ENCODE peak calls at places on chromosomes 7 and 10, in seven cellular contexts. N, V, A, X, U, Q and G are unnamed samples.

GRCh38 chr10:31942892-31943291 is 14.3 kb upstream of the ARHGAP12 start:
- DNase-seq in N (no peak), V (no peak), A (no peak), X (peak), U (no peak), Q (peak), G (no peak)

GRCh38 chr7:78510580-78511188 is 712.1 kb downstream of the PHTF2 start:
- DNase-seq in N (no peak), V (peak), A (no peak), X (peak), U (no peak), Q (no peak), G (peak)

GRCh38 chr7:99331002-99331401 is 5.3 kb downstream of the ARPC1A start:
- DNase-seq in N (no peak), V (no peak), A (no peak), X (no peak), U (no peak), Q (no peak), G (no peak)

GRCh38 chr10:127485153-127485857 is 63.8 kb upstream of the NPS start:
- DNase-seq in N (no peak), V (no peak), A (no peak), X (peak), U (no peak), Q (no peak), G (no peak)

GRCh38 chr10:72173635-72174296 is 42.0 kb upstream of the ANAPC16 start:
- DNase-seq in N (no peak), V (no peak), A (no peak), X (peak), U (no peak), Q (no peak), G (peak)

GRCh38 chr7:47552631-47553030 is 29.3 kb downstream of the TNS3 start:
- DNase-seq in N (no peak), V (no peak), A (peak), X (no peak), U (no peak), Q (no peak), G (peak)

GRCh38 chr7:16918288-16918895 is 36.6 kb upstream of the AGR3 start:
- DNase-seq in N (no peak), V (no peak), A (no peak), X (peak), U (no peak), Q (peak), G (peak)

GRCh38 chr7:117319211-117319610 is 3.6 kb downstream of the WNT2 start:
- DNase-seq in N (no peak), V (no peak), A (no peak), X (no peak), U (no peak), Q (no peak), G (no peak)

GRCh38 chr10:102856758-102857424 is 2.8 kb downstream of the BORCS7 start:
- DNase-seq in N (no peak), V (no peak), A (no peak), X (no peak), U (no peak), Q (no peak), G (peak)

GRCh38 chr10:58393317-58393716 is 8.1 kb downstream of the TFAM start:
- DNase-seq in N (no peak), V (no peak), A (no peak), X (no peak), U (no peak), Q (no peak), G (peak)

GRCh38 chr7:4010923-4011656 is 671.0 kb upstream of the FOXK1 start:
- DNase-seq in N (no peak), V (no peak), A (no peak), X (no peak), U (peak), Q (no peak), G (no peak)

GRCh38 chr10:77188511-77188910 is 449.1 kb downstream of the KCNMA1 start:
- DNase-seq in N (no peak), V (no peak), A (no peak), X (no peak), U (no peak), Q (no peak), G (peak)

GRCh38 chr10:7400068-7400824 is 10.6 kb downstream of the SFMBT2 start:
- DNase-seq in N (no peak), V (no peak), A (no peak), X (no peak), U (no peak), Q (no peak), G (no peak)

GRCh38 chr7:157138424-157139141 is at the start of gene UBE3C:
- DNase-seq in N (peak), V (peak), A (peak), X (peak), U (peak), Q (peak), G (peak)

GRCh38 chr7:90597527-90597871 is 1.4 kb downstream of the CDK14 start:
- DNase-seq in N (no peak), V (no peak), A (no peak), X (no peak), U (no peak), Q (no peak), G (no peak)

DNA sequence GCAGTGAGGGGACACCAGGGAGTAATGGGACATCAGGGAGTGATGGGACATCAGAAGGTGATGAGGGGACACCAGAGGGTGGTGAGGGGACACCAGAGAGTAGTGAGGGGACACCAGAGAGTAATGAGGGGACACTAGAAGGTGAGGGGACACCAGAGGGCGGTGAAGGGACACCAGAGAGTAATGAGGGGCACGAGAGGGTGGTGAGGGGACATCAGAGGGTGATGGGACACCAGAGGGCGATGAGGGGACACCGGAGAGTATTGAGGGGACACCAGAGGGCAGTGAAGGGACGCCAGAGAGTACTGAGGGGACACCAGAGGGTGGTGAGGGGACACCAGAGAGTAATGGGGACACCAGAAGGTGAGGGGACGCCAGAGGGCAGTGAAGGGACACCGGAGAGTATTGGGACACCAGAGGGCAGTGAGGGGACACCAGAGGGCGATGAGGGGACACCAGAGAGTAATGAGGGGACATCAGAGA is 10.5 kb downstream of the NACAD start:
- DNase-seq in N (no peak), V (no peak), A (no peak), X (no peak), U (no peak), Q (no peak), G (no peak)
- TF ChIP-seq CTCF in N (no peak), V (no peak), A (no peak), X (no peak), U (no peak), Q (no peak), G (no peak)

DNA sequence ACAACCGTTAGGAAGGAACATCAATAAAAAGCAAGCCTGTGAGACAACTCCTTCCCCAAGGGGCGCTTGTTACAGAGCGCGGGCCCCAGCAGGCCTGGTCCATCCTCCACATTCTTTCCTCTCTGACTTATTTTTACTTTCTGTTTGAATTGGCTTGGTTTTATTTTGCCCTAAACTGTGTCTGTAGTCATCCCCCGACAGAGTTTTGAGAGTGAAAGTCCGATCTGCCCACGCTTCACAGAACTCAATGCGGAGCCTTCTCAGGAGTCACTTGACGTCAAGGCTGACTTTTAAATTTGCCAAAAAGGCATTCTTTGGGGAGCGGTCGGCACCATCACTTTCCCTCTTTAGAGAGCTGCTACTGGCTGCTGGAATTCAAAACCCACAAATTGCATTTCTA is 150.1 kb upstream of the KLF6 start:
- DNase-seq in N (no peak), V (no peak), A (peak), X (peak), U (no peak), Q (no peak), G (peak)
- H3K4me3 ChIP-seq in N (no peak), V (peak), A (peak), X (no peak), U (peak), Q (no peak), G (peak)

DNA sequence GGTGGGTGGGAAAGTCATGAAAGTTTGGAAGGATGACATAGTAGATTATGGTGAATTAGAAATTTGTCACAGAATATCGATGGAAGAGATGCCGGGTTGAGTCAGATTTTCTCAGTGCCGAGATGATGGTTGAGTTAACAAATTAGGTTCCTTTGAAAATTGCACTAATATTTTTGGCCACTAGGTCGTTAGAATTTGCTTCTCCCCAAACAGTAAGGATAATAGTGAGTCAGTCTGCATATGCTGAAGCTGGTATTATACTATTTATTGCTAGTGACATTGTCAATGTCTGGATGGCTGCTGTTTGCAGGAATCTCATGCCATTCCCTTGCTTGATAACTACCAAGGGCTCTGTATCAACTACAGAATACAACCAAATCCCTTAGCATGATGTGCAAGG is 37.7 kb upstream of the MINDY3 start:
- DNase-seq in N (no peak), V (no peak), A (no peak), X (no peak), U (no peak), Q (no peak), G (peak)
- TF ChIP-seq CTCF in N (peak), V (peak), A (no peak), X (peak), U (no peak), Q (no peak), G (peak)

DNA sequence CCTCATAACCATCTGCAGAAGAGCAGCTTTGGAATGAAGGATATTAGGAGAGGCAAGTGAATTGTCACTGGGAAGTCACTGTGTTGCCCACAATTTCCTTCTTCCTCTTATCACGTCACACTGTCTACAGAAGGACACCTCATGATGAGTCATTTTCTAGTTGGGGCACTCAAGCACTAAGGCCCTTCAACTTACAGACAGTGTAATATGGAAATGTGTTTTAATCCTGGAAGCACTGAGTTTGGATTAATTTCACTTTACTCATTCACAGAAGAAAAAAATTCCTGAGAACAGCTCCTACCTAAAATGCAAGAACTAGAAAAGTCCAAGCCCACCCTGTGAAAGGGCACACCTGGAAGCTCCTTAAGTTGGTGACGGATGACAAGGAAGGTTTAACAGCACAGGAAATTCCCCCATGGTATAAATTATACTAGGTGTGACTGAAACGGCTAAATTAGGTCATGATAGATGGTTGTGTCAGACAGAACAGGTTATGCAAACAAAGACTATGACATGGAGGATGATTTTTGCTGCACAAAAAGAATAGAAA is 56.6 kb downstream of the PARD3 start:
- DNase-seq in N (no peak), V (no peak), A (no peak), X (peak), U (no peak), Q (peak), G (peak)
- H3K4me3 ChIP-seq in N (no peak), V (no peak), A (no peak), X (no peak), U (no peak), Q (no peak), G (no peak)

DNA sequence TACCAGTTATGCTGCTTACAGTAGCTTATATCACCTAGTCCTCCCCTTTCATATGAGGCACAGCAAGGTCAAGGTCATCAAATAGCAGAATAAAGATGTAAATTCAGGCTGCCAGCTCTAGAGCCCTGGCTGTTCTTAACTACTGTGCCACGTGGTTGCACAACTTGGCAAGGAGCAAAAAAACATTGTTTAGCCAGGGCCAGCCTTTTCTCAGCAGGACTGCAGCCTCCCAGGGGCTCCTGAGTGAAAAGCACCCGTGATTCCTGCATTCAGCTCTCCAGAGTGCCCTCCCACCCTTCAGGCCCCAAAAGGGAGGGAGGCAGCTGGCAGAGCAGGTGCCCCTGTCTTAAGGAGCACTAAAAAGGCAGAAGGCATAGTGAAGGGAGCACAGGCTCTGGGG is 31.8 kb upstream of the TM9SF3 start:
- DNase-seq in N (no peak), V (peak), A (no peak), X (no peak), U (no peak), Q (peak), G (peak)
- TF ChIP-seq CTCF in N (no peak), V (no peak), A (no peak), X (no peak), U (no peak), Q (no peak), G (no peak)

DNA sequence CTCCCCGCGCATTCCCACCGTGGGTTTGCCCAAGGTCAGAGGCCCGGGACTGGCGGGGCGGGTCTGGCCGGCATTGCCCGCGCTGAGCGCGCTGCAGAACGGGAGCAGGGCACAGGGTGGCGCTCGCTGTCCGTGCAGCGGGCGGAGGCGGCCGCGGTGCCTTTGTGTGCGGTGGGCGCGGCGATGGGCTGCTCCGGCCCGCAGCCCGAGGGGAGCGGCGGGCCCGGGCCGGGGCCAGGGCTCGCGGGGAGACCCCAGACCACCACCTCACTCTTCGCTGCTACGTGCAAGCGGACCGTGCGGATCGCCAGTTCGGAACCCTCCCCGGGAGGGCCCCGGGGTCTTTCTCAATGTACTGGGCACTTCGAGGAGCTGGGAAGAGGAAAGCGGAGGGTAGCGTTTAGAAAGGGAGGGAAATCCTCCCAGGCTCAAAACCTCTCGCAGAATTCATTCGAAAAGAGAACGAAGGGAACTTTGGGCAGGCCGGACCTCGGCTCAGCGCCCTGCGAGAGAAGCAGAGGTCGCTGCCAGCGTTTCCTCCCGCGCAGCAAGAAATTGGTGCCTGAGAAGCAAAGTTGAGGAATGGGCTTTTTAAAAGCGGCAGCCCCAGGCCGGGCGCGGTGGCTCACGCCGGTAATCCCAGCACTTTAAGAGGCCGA is 8.5 kb downstream of the SP8 start:
- DNase-seq in N (no peak), V (peak), A (no peak), X (peak), U (peak), Q (peak), G (no peak)
- H3K4me3 ChIP-seq in N (no peak), V (peak), A (no peak), X (peak), U (peak), Q (peak), G (peak)